ENCODE peak calls at places on chromosomes 6 and 20, in ten cellular contexts. One of them, this sample, is unnamed.
A peak's percentile ranks its signal among the peaks of the same experiment; 100 is the strongest.

GRCh38 chr20:61861858-61862257 is 203.8 kb downstream of the TAF4 start:
- DNase-seq in stomach: no peak
- DNase-seq in ovary: no peak
- DNase-seq in upper lobe of right lung: no peak
- DNase-seq in NT2/D1: no peak
- DNase-seq in AG04450: no peak
- DNase-seq in MG63: no peak
- DNase-seq in aorta: no peak
- DNase-seq in mucosa of descending colon: no peak
- DNase-seq in heart left ventricle: no peak
- DNase-seq in this sample: no peak

GRCh38 chr6:137341721-137342195 is 122.6 kb upstream of the IFNGR1 start:
- DNase-seq in stomach: peak; percentile 65
- DNase-seq in ovary: no peak
- DNase-seq in upper lobe of right lung: no peak
- DNase-seq in NT2/D1: no peak
- DNase-seq in AG04450: no peak
- DNase-seq in MG63: peak; percentile 76
- DNase-seq in aorta: no peak
- DNase-seq in mucosa of descending colon: peak; percentile 36
- DNase-seq in heart left ventricle: no peak
- DNase-seq in this sample: no peak

GRCh38 chr20:50478162-50479036 is 31.8 kb upstream of the PTPN1 start:
- DNase-seq in stomach: peak; percentile 73
- DNase-seq in ovary: peak; percentile 39
- DNase-seq in upper lobe of right lung: peak; percentile 89
- DNase-seq in NT2/D1: peak; percentile 70
- DNase-seq in AG04450: no peak
- DNase-seq in MG63: peak; percentile 72
- DNase-seq in aorta: peak; percentile 87
- DNase-seq in mucosa of descending colon: peak; percentile 85
- DNase-seq in heart left ventricle: peak; percentile 79
- DNase-seq in this sample: no peak

GRCh38 chr20:11935212-11935611 is 17.5 kb downstream of the BTBD3 start:
- DNase-seq in stomach: no peak
- DNase-seq in ovary: no peak
- DNase-seq in upper lobe of right lung: no peak
- DNase-seq in NT2/D1: no peak
- DNase-seq in AG04450: no peak
- DNase-seq in MG63: no peak
- DNase-seq in aorta: no peak
- DNase-seq in mucosa of descending colon: no peak
- DNase-seq in heart left ventricle: no peak
- DNase-seq in this sample: no peak

GRCh38 chr20:59518881-59519706 is 85.2 kb upstream of the PHACTR3 start:
- DNase-seq in stomach: peak; percentile 37
- DNase-seq in ovary: no peak
- DNase-seq in upper lobe of right lung: no peak
- DNase-seq in NT2/D1: peak; percentile 47
- DNase-seq in AG04450: no peak
- DNase-seq in MG63: peak; percentile 12
- DNase-seq in aorta: no peak
- DNase-seq in mucosa of descending colon: no peak
- DNase-seq in heart left ventricle: no peak
- DNase-seq in this sample: no peak

GRCh38 chr20:63979549-63980316 is at the start of gene SAMD10:
- DNase-seq in stomach: peak; percentile 56
- DNase-seq in ovary: no peak
- DNase-seq in upper lobe of right lung: peak; percentile 83
- DNase-seq in NT2/D1: no peak
- DNase-seq in AG04450: no peak
- DNase-seq in MG63: peak; percentile 51
- DNase-seq in aorta: peak; percentile 60
- DNase-seq in mucosa of descending colon: peak; percentile 76
- DNase-seq in heart left ventricle: peak; percentile 78
- DNase-seq in this sample: no peak

GRCh38 chr20:4457566-4458543 is 263.9 kb upstream of the PRND start:
- DNase-seq in stomach: no peak
- DNase-seq in ovary: no peak
- DNase-seq in upper lobe of right lung: no peak
- DNase-seq in NT2/D1: peak; percentile 36
- DNase-seq in AG04450: no peak
- DNase-seq in MG63: no peak
- DNase-seq in aorta: no peak
- DNase-seq in mucosa of descending colon: no peak
- DNase-seq in heart left ventricle: no peak
- DNase-seq in this sample: no peak

GRCh38 chr6:93786474-93787330 is 367.3 kb upstream of the EPHA7 start:
- DNase-seq in stomach: no peak
- DNase-seq in ovary: no peak
- DNase-seq in upper lobe of right lung: no peak
- DNase-seq in NT2/D1: peak; percentile 73
- DNase-seq in AG04450: no peak
- DNase-seq in MG63: peak; percentile 29
- DNase-seq in aorta: no peak
- DNase-seq in mucosa of descending colon: no peak
- DNase-seq in heart left ventricle: no peak
- DNase-seq in this sample: no peak

GRCh38 chr6:133410628-133411027 is 169.5 kb downstream of the EYA4 start:
- DNase-seq in stomach: no peak
- DNase-seq in ovary: no peak
- DNase-seq in upper lobe of right lung: no peak
- DNase-seq in NT2/D1: no peak
- DNase-seq in AG04450: no peak
- DNase-seq in MG63: no peak
- DNase-seq in aorta: no peak
- DNase-seq in mucosa of descending colon: no peak
- DNase-seq in heart left ventricle: no peak
- DNase-seq in this sample: no peak

GRCh38 chr20:57385940-57386339 is 5.3 kb upstream of the RBM38 start:
- DNase-seq in stomach: no peak
- DNase-seq in ovary: no peak
- DNase-seq in upper lobe of right lung: no peak
- DNase-seq in NT2/D1: no peak
- DNase-seq in AG04450: no peak
- DNase-seq in MG63: no peak
- DNase-seq in aorta: no peak
- DNase-seq in mucosa of descending colon: peak; percentile 29
- DNase-seq in heart left ventricle: peak; percentile 44
- DNase-seq in this sample: no peak

GRCh38 chr6:1600764-1601615 is 8.7 kb upstream of the FOXC1 start:
- DNase-seq in stomach: no peak
- DNase-seq in ovary: no peak
- DNase-seq in upper lobe of right lung: no peak
- DNase-seq in NT2/D1: no peak
- DNase-seq in AG04450: no peak
- DNase-seq in MG63: no peak
- DNase-seq in aorta: no peak
- DNase-seq in mucosa of descending colon: no peak
- DNase-seq in heart left ventricle: no peak
- DNase-seq in this sample: no peak

GRCh38 chr6:123913858-123914257 is 110.2 kb downstream of the NKAIN2 start:
- DNase-seq in stomach: no peak
- DNase-seq in ovary: no peak
- DNase-seq in upper lobe of right lung: no peak
- DNase-seq in NT2/D1: no peak
- DNase-seq in AG04450: no peak
- DNase-seq in MG63: no peak
- DNase-seq in aorta: no peak
- DNase-seq in mucosa of descending colon: no peak
- DNase-seq in heart left ventricle: no peak
- DNase-seq in this sample: no peak

GRCh38 chr6:153411249-153411648 is 280.2 kb upstream of the RGS17 start:
- DNase-seq in stomach: no peak
- DNase-seq in ovary: no peak
- DNase-seq in upper lobe of right lung: no peak
- DNase-seq in NT2/D1: no peak
- DNase-seq in AG04450: no peak
- DNase-seq in MG63: no peak
- DNase-seq in aorta: no peak
- DNase-seq in mucosa of descending colon: no peak
- DNase-seq in heart left ventricle: no peak
- DNase-seq in this sample: no peak

GRCh38 chr6:153412519-153412918 is 281.4 kb upstream of the RGS17 start:
- DNase-seq in stomach: no peak
- DNase-seq in ovary: no peak
- DNase-seq in upper lobe of right lung: no peak
- DNase-seq in NT2/D1: no peak
- DNase-seq in AG04450: no peak
- DNase-seq in MG63: no peak
- DNase-seq in aorta: no peak
- DNase-seq in mucosa of descending colon: no peak
- DNase-seq in heart left ventricle: no peak
- DNase-seq in this sample: no peak
- H3K9me3 ChIP-seq in stomach: peaks cover 7% of the 10 kb centered on the region
- H3K9me3 ChIP-seq in ovary: no peaks in the 10 kb centered on the region
- H3K9me3 ChIP-seq in upper lobe of right lung: no peaks in the 10 kb centered on the region
- H3K9me3 ChIP-seq in NT2/D1: peaks cover 13% of the 10 kb centered on the region
- H3K9me3 ChIP-seq in AG04450: peaks cover 2% of the 10 kb centered on the region
- H3K9me3 ChIP-seq in MG63: no peaks in the 10 kb centered on the region
- H3K9me3 ChIP-seq in aorta: peaks cover 1% of the 10 kb centered on the region
- H3K9me3 ChIP-seq in mucosa of descending colon: no peaks in the 10 kb centered on the region
- H3K9me3 ChIP-seq in heart left ventricle: peaks cover 9% of the 10 kb centered on the region
- H3K9me3 ChIP-seq in this sample: no peaks in the 10 kb centered on the region

DNA sequence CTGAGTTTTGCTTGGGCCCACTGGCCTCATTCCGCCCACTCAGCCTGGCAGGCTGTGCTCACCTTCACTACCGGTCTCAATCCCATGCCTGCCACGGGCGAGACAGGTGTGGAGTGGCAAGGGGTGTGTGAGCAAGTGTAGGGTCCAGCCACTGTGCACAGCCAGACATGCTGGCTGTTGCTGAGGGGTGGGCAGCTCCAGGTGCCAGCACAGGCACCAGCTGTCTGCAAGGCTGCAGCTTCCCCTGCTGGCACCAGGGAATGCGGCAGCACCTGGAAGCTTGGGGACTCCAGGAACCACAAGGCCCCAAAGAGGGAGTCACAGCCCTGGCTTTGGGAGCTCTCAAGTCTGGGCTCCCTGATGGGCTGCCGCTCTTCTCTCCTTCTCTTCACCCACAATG is 372.7 kb downstream of the CBLN4 start:
- DNase-seq in stomach: no peak
- DNase-seq in ovary: no peak
- DNase-seq in upper lobe of right lung: no peak
- DNase-seq in NT2/D1: no peak
- DNase-seq in AG04450: no peak
- DNase-seq in MG63: no peak
- DNase-seq in aorta: no peak
- DNase-seq in mucosa of descending colon: no peak
- DNase-seq in heart left ventricle: no peak
- DNase-seq in this sample: no peak
- H3K9me3 ChIP-seq in stomach: no peaks in the 10 kb centered on the region
- H3K9me3 ChIP-seq in ovary: no peaks in the 10 kb centered on the region
- H3K9me3 ChIP-seq in upper lobe of right lung: no peaks in the 10 kb centered on the region
- H3K9me3 ChIP-seq in NT2/D1: no peaks in the 10 kb centered on the region
- H3K9me3 ChIP-seq in AG04450: peaks cover 29% of the 10 kb centered on the region
- H3K9me3 ChIP-seq in MG63: no peaks in the 10 kb centered on the region
- H3K9me3 ChIP-seq in aorta: no peaks in the 10 kb centered on the region
- H3K9me3 ChIP-seq in mucosa of descending colon: no peaks in the 10 kb centered on the region
- H3K9me3 ChIP-seq in heart left ventricle: no peaks in the 10 kb centered on the region
- H3K9me3 ChIP-seq in this sample: no peaks in the 10 kb centered on the region

GRCh38 chr20:25355191-25355590 is 35.4 kb downstream of the ABHD12 start:
- DNase-seq in stomach: no peak
- DNase-seq in ovary: no peak
- DNase-seq in upper lobe of right lung: no peak
- DNase-seq in NT2/D1: no peak
- DNase-seq in AG04450: no peak
- DNase-seq in MG63: no peak
- DNase-seq in aorta: no peak
- DNase-seq in mucosa of descending colon: no peak
- DNase-seq in heart left ventricle: no peak
- DNase-seq in this sample: no peak

GRCh38 chr20:25353368-25353753 is 37.3 kb downstream of the ABHD12 start:
- DNase-seq in stomach: no peak
- DNase-seq in ovary: no peak
- DNase-seq in upper lobe of right lung: no peak
- DNase-seq in NT2/D1: no peak
- DNase-seq in AG04450: no peak
- DNase-seq in MG63: no peak
- DNase-seq in aorta: no peak
- DNase-seq in mucosa of descending colon: no peak
- DNase-seq in heart left ventricle: no peak
- DNase-seq in this sample: no peak

GRCh38 chr20:25353754-25354705 is 36.6 kb downstream of the ABHD12 start:
- DNase-seq in stomach: no peak
- DNase-seq in ovary: no peak
- DNase-seq in upper lobe of right lung: no peak
- DNase-seq in NT2/D1: no peak
- DNase-seq in AG04450: no peak
- DNase-seq in MG63: no peak
- DNase-seq in aorta: no peak
- DNase-seq in mucosa of descending colon: no peak
- DNase-seq in heart left ventricle: no peak
- DNase-seq in this sample: no peak

GRCh38 chr20:25355866-25356265 is 34.8 kb downstream of the ABHD12 start:
- DNase-seq in stomach: no peak
- DNase-seq in ovary: no peak
- DNase-seq in upper lobe of right lung: no peak
- DNase-seq in NT2/D1: no peak
- DNase-seq in AG04450: no peak
- DNase-seq in MG63: no peak
- DNase-seq in aorta: no peak
- DNase-seq in mucosa of descending colon: no peak
- DNase-seq in heart left ventricle: no peak
- DNase-seq in this sample: no peak

GRCh38 chr20:25352746-25353145 is 37.9 kb downstream of the ABHD12 start:
- DNase-seq in stomach: no peak
- DNase-seq in ovary: no peak
- DNase-seq in upper lobe of right lung: no peak
- DNase-seq in NT2/D1: no peak
- DNase-seq in AG04450: no peak
- DNase-seq in MG63: no peak
- DNase-seq in aorta: no peak
- DNase-seq in mucosa of descending colon: no peak
- DNase-seq in heart left ventricle: no peak
- DNase-seq in this sample: no peak
- H3K9me3 ChIP-seq in stomach: no peaks in the 10 kb centered on the region
- H3K9me3 ChIP-seq in ovary: no peaks in the 10 kb centered on the region
- H3K9me3 ChIP-seq in upper lobe of right lung: no peaks in the 10 kb centered on the region
- H3K9me3 ChIP-seq in NT2/D1: no peaks in the 10 kb centered on the region
- H3K9me3 ChIP-seq in AG04450: no peaks in the 10 kb centered on the region
- H3K9me3 ChIP-seq in MG63: no peaks in the 10 kb centered on the region
- H3K9me3 ChIP-seq in aorta: no peaks in the 10 kb centered on the region
- H3K9me3 ChIP-seq in mucosa of descending colon: no peaks in the 10 kb centered on the region
- H3K9me3 ChIP-seq in heart left ventricle: no peaks in the 10 kb centered on the region
- H3K9me3 ChIP-seq in this sample: no peaks in the 10 kb centered on the region

GRCh38 chr6:130222775-130223174 is at the start of gene SAMD3:
- DNase-seq in stomach: no peak
- DNase-seq in ovary: no peak
- DNase-seq in upper lobe of right lung: no peak
- DNase-seq in NT2/D1: no peak
- DNase-seq in AG04450: no peak
- DNase-seq in MG63: no peak
- DNase-seq in aorta: no peak
- DNase-seq in mucosa of descending colon: no peak
- DNase-seq in heart left ventricle: no peak
- DNase-seq in this sample: no peak
- H3K9me3 ChIP-seq in stomach: no peaks in the 10 kb centered on the region
- H3K9me3 ChIP-seq in ovary: no peaks in the 10 kb centered on the region
- H3K9me3 ChIP-seq in upper lobe of right lung: no peaks in the 10 kb centered on the region
- H3K9me3 ChIP-seq in NT2/D1: no peaks in the 10 kb centered on the region
- H3K9me3 ChIP-seq in AG04450: no peaks in the 10 kb centered on the region
- H3K9me3 ChIP-seq in MG63: no peaks in the 10 kb centered on the region
- H3K9me3 ChIP-seq in aorta: no peaks in the 10 kb centered on the region
- H3K9me3 ChIP-seq in mucosa of descending colon: no peaks in the 10 kb centered on the region
- H3K9me3 ChIP-seq in heart left ventricle: no peaks in the 10 kb centered on the region
- H3K9me3 ChIP-seq in this sample: no peaks in the 10 kb centered on the region

GRCh38 chr6:154053141-154053540 is 14.1 kb downstream of the OPRM1 start:
- DNase-seq in stomach: no peak
- DNase-seq in ovary: no peak
- DNase-seq in upper lobe of right lung: no peak
- DNase-seq in NT2/D1: no peak
- DNase-seq in AG04450: no peak
- DNase-seq in MG63: no peak
- DNase-seq in aorta: no peak
- DNase-seq in mucosa of descending colon: no peak
- DNase-seq in heart left ventricle: no peak
- DNase-seq in this sample: no peak
- H3K9me3 ChIP-seq in stomach: no peaks in the 10 kb centered on the region
- H3K9me3 ChIP-seq in ovary: no peaks in the 10 kb centered on the region
- H3K9me3 ChIP-seq in upper lobe of right lung: no peaks in the 10 kb centered on the region
- H3K9me3 ChIP-seq in NT2/D1: no peaks in the 10 kb centered on the region
- H3K9me3 ChIP-seq in AG04450: peaks cover 5% of the 10 kb centered on the region
- H3K9me3 ChIP-seq in MG63: no peaks in the 10 kb centered on the region
- H3K9me3 ChIP-seq in aorta: no peaks in the 10 kb centered on the region
- H3K9me3 ChIP-seq in mucosa of descending colon: no peaks in the 10 kb centered on the region
- H3K9me3 ChIP-seq in heart left ventricle: no peaks in the 10 kb centered on the region
- H3K9me3 ChIP-seq in this sample: no peaks in the 10 kb centered on the region